ENCODE peak calls at places on chromosomes 13 and 19, in eight cellular contexts. One of them, this sample, is unnamed.

GRCh38 chr13:20182231-20182846 is 10.4 kb downstream of the GJB2 start:
- DNase-seq in effector CD4-positive, alpha-beta T cell: peak
- DNase-seq in A673: peak
- DNase-seq in progenitor cell of endocrine pancreas: no peak
- DNase-seq in NCI-H1092: peak
- DNase-seq in CD14-positive monocyte: peak
- DNase-seq in lower lobe of right lung: no peak
- DNase-seq in occipital lobe: peak
- DNase-seq in this sample: peak

GRCh38 chr19:42185281-42185680 is 32.2 kb downstream of the DEDD2 start:
- DNase-seq in effector CD4-positive, alpha-beta T cell: no peak
- DNase-seq in A673: no peak
- DNase-seq in progenitor cell of endocrine pancreas: no peak
- DNase-seq in NCI-H1092: no peak
- DNase-seq in CD14-positive monocyte: no peak
- DNase-seq in lower lobe of right lung: no peak
- DNase-seq in occipital lobe: no peak
- DNase-seq in this sample: no peak

GRCh38 chr13:111937763-111938375 is 129.1 kb upstream of the SOX1 start:
- DNase-seq in effector CD4-positive, alpha-beta T cell: no peak
- DNase-seq in A673: no peak
- DNase-seq in progenitor cell of endocrine pancreas: no peak
- DNase-seq in NCI-H1092: no peak
- DNase-seq in CD14-positive monocyte: no peak
- DNase-seq in lower lobe of right lung: no peak
- DNase-seq in occipital lobe: no peak
- DNase-seq in this sample: peak

GRCh38 chr19:47380559-47380958 is 31.4 kb downstream of the DHX34 start:
- DNase-seq in effector CD4-positive, alpha-beta T cell: no peak
- DNase-seq in A673: no peak
- DNase-seq in progenitor cell of endocrine pancreas: no peak
- DNase-seq in NCI-H1092: no peak
- DNase-seq in CD14-positive monocyte: no peak
- DNase-seq in lower lobe of right lung: no peak
- DNase-seq in occipital lobe: no peak
- DNase-seq in this sample: no peak

GRCh38 chr13:38348890-38349289 is 761 bp upstream of the UFM1 start:
- DNase-seq in effector CD4-positive, alpha-beta T cell: peak
- DNase-seq in A673: no peak
- DNase-seq in progenitor cell of endocrine pancreas: no peak
- DNase-seq in NCI-H1092: no peak
- DNase-seq in CD14-positive monocyte: no peak
- DNase-seq in lower lobe of right lung: no peak
- DNase-seq in occipital lobe: no peak
- DNase-seq in this sample: peak

GRCh38 chr19:12034610-12035009 is 869 bp downstream of the ZNF433 start:
- DNase-seq in effector CD4-positive, alpha-beta T cell: no peak
- DNase-seq in A673: no peak
- DNase-seq in progenitor cell of endocrine pancreas: no peak
- DNase-seq in NCI-H1092: no peak
- DNase-seq in CD14-positive monocyte: no peak
- DNase-seq in lower lobe of right lung: no peak
- DNase-seq in occipital lobe: no peak
- DNase-seq in this sample: peak

GRCh38 chr13:25114220-25114619 is 18.3 kb downstream of the PABPC3 start:
- DNase-seq in effector CD4-positive, alpha-beta T cell: peak
- DNase-seq in A673: peak
- DNase-seq in progenitor cell of endocrine pancreas: peak
- DNase-seq in NCI-H1092: peak
- DNase-seq in CD14-positive monocyte: no peak
- DNase-seq in lower lobe of right lung: no peak
- DNase-seq in occipital lobe: peak
- DNase-seq in this sample: peak

GRCh38 chr19:47095707-47096704 is 17.6 kb downstream of the ZC3H4 start:
- DNase-seq in effector CD4-positive, alpha-beta T cell: no peak
- DNase-seq in A673: no peak
- DNase-seq in progenitor cell of endocrine pancreas: no peak
- DNase-seq in NCI-H1092: no peak
- DNase-seq in CD14-positive monocyte: no peak
- DNase-seq in lower lobe of right lung: peak
- DNase-seq in occipital lobe: no peak
- DNase-seq in this sample: no peak

GRCh38 chr19:4337906-4338440 is 654 bp downstream of the STAP2 start:
- DNase-seq in effector CD4-positive, alpha-beta T cell: no peak
- DNase-seq in A673: no peak
- DNase-seq in progenitor cell of endocrine pancreas: no peak
- DNase-seq in NCI-H1092: no peak
- DNase-seq in CD14-positive monocyte: no peak
- DNase-seq in lower lobe of right lung: no peak
- DNase-seq in occipital lobe: no peak
- DNase-seq in this sample: peak

GRCh38 chr19:5436101-5436947 is 18.9 kb upstream of the ZNRF4 start:
- DNase-seq in effector CD4-positive, alpha-beta T cell: no peak
- DNase-seq in A673: peak
- DNase-seq in progenitor cell of endocrine pancreas: peak
- DNase-seq in NCI-H1092: peak
- DNase-seq in CD14-positive monocyte: no peak
- DNase-seq in lower lobe of right lung: no peak
- DNase-seq in occipital lobe: peak
- DNase-seq in this sample: peak

GRCh38 chr13:44174769-44175425 is 198.7 kb upstream of the SERP2 start:
- DNase-seq in effector CD4-positive, alpha-beta T cell: no peak
- DNase-seq in A673: no peak
- DNase-seq in progenitor cell of endocrine pancreas: no peak
- DNase-seq in NCI-H1092: no peak
- DNase-seq in CD14-positive monocyte: no peak
- DNase-seq in lower lobe of right lung: no peak
- DNase-seq in occipital lobe: no peak
- DNase-seq in this sample: no peak

GRCh38 chr13:52454459-52454824 is 836 bp upstream of the CKAP2 start:
- DNase-seq in effector CD4-positive, alpha-beta T cell: no peak
- DNase-seq in A673: no peak
- DNase-seq in progenitor cell of endocrine pancreas: no peak
- DNase-seq in NCI-H1092: no peak
- DNase-seq in CD14-positive monocyte: no peak
- DNase-seq in lower lobe of right lung: no peak
- DNase-seq in occipital lobe: peak
- DNase-seq in this sample: peak

GRCh38 chr19:17105548-17105947 is 30.0 kb downstream of the MYO9B start:
- DNase-seq in effector CD4-positive, alpha-beta T cell: no peak
- DNase-seq in A673: no peak
- DNase-seq in progenitor cell of endocrine pancreas: no peak
- DNase-seq in NCI-H1092: no peak
- DNase-seq in CD14-positive monocyte: no peak
- DNase-seq in lower lobe of right lung: no peak
- DNase-seq in occipital lobe: no peak
- DNase-seq in this sample: no peak

GRCh38 chr19:3604987-3605343 is 1.7 kb downstream of the TBXA2R start:
- DNase-seq in effector CD4-positive, alpha-beta T cell: no peak
- DNase-seq in A673: no peak
- DNase-seq in progenitor cell of endocrine pancreas: no peak
- DNase-seq in NCI-H1092: no peak
- DNase-seq in CD14-positive monocyte: no peak
- DNase-seq in lower lobe of right lung: no peak
- DNase-seq in occipital lobe: no peak
- DNase-seq in this sample: no peak

GRCh38 chr19:3770136-3771032 is 1.6 kb downstream of the RAX2 start:
- DNase-seq in effector CD4-positive, alpha-beta T cell: no peak
- DNase-seq in A673: no peak
- DNase-seq in progenitor cell of endocrine pancreas: no peak
- DNase-seq in NCI-H1092: no peak
- DNase-seq in CD14-positive monocyte: no peak
- DNase-seq in lower lobe of right lung: no peak
- DNase-seq in occipital lobe: no peak
- DNase-seq in this sample: no peak

GRCh38 chr19:2113436-2114211 is 16.9 kb downstream of the IZUMO4 start:
- DNase-seq in effector CD4-positive, alpha-beta T cell: no peak
- DNase-seq in A673: peak
- DNase-seq in progenitor cell of endocrine pancreas: no peak
- DNase-seq in NCI-H1092: no peak
- DNase-seq in CD14-positive monocyte: no peak
- DNase-seq in lower lobe of right lung: no peak
- DNase-seq in occipital lobe: no peak
- DNase-seq in this sample: no peak

GRCh38 chr13:38905861-38906260 is 84.8 kb downstream of the STOML3 start:
- DNase-seq in effector CD4-positive, alpha-beta T cell: no peak
- DNase-seq in A673: no peak
- DNase-seq in progenitor cell of endocrine pancreas: no peak
- DNase-seq in NCI-H1092: no peak
- DNase-seq in CD14-positive monocyte: no peak
- DNase-seq in lower lobe of right lung: no peak
- DNase-seq in occipital lobe: no peak
- DNase-seq in this sample: peak

GRCh38 chr19:41449079-41449864 is 6.3 kb downstream of the ERICH4 start:
- DNase-seq in effector CD4-positive, alpha-beta T cell: peak
- DNase-seq in A673: peak
- DNase-seq in progenitor cell of endocrine pancreas: peak
- DNase-seq in NCI-H1092: peak
- DNase-seq in CD14-positive monocyte: peak
- DNase-seq in lower lobe of right lung: peak
- DNase-seq in occipital lobe: peak
- DNase-seq in this sample: peak

GRCh38 chr13:50912851-50913250 is 3.3 kb downstream of the RNASEH2B start:
- DNase-seq in effector CD4-positive, alpha-beta T cell: no peak
- DNase-seq in A673: no peak
- DNase-seq in progenitor cell of endocrine pancreas: no peak
- DNase-seq in NCI-H1092: no peak
- DNase-seq in CD14-positive monocyte: no peak
- DNase-seq in lower lobe of right lung: no peak
- DNase-seq in occipital lobe: no peak
- DNase-seq in this sample: no peak

GRCh38 chr19:556611-557382 is 12.9 kb downstream of the GZMM start:
- DNase-seq in effector CD4-positive, alpha-beta T cell: no peak
- DNase-seq in A673: no peak
- DNase-seq in progenitor cell of endocrine pancreas: no peak
- DNase-seq in NCI-H1092: no peak
- DNase-seq in CD14-positive monocyte: no peak
- DNase-seq in lower lobe of right lung: peak
- DNase-seq in occipital lobe: no peak
- DNase-seq in this sample: no peak

GRCh38 chr19:5023128-5023571 is 54.2 kb downstream of the KDM4B start:
- DNase-seq in effector CD4-positive, alpha-beta T cell: no peak
- DNase-seq in A673: no peak
- DNase-seq in progenitor cell of endocrine pancreas: no peak
- DNase-seq in NCI-H1092: no peak
- DNase-seq in CD14-positive monocyte: no peak
- DNase-seq in lower lobe of right lung: no peak
- DNase-seq in occipital lobe: no peak
- DNase-seq in this sample: no peak

This sample was measured in left kidney.